ENCODE peak calls at places on chromosome 17, in seven cellular contexts. E is stomach, Q is MM.1S, M is Caco-2, Z is upper lobe of right lung, C is astrocyte, J is heart right ventricle. H is an unnamed sample. For H3K4me1, the result is how much of the 10 kb centered on the place peaks cover.

GRCh38 chr17:45129426-45129939 is 2.8 kb downstream of the PLCD3 start:
- DNase-seq in Q (no peak), M (peak), E (no peak), Z (no peak), C (no peak), J (no peak), H (no peak)

GRCh38 chr17:72416054-72416691 is 295.4 kb downstream of the SOX9 start:
- DNase-seq in E (no peak), Z (no peak), C (peak), Q (no peak), J (no peak), M (no peak), H (peak)

GRCh38 chr17:74288785-74289184 is 14.8 kb downstream of the DNAI2 start:
- DNase-seq in C (no peak), M (no peak), J (no peak), E (no peak), Q (no peak), Z (no peak), H (no peak)

GRCh38 chr17:31373150-31374082 is 18.1 kb upstream of the RAB11FIP4 start:
- DNase-seq in Q (peak), C (peak), Z (no peak), M (peak), J (no peak), E (no peak), H (peak)

GRCh38 chr17:82627405-82627804 is 20.8 kb downstream of the WDR45B start:
- DNase-seq in E (no peak), M (no peak), Q (no peak), J (no peak), C (no peak), Z (no peak), H (no peak)

GRCh38 chr17:4234406-4234805 is 29.4 kb downstream of the ANKFY1 start:
- DNase-seq in Z (no peak), J (no peak), M (no peak), E (no peak), C (peak), Q (no peak), H (no peak)

GRCh38 chr17:48514483-48514876 is 16.3 kb downstream of the HOXB1 start:
- DNase-seq in M (no peak), J (no peak), Z (no peak), Q (no peak), C (no peak), E (no peak), H (no peak)

GRCh38 chr17:9116311-9116820 is 95.1 kb downstream of the NTN1 start:
- DNase-seq in E (no peak), M (no peak), Z (peak), C (no peak), J (no peak), Q (no peak), H (no peak)

GRCh38 chr17:61393904-61394629 is 5.6 kb upstream of the TBX2 start:
- DNase-seq in Q (no peak), Z (no peak), E (no peak), M (peak), J (no peak), C (peak), H (peak)

GRCh38 chr17:31371511-31372097 is 19.9 kb upstream of the RAB11FIP4 start:
- DNase-seq in M (no peak), C (peak), Z (no peak), E (no peak), Q (peak), J (no peak), H (peak)

GRCh38 chr17:38691154-38691553 is 13.9 kb upstream of the MLLT6 start:
- DNase-seq in Q (no peak), Z (no peak), E (no peak), M (no peak), J (no peak), C (no peak), H (no peak)

GRCh38 chr17:73546770-73547345 is 97.4 kb downstream of the SDK2 start:
- DNase-seq in M (peak), Z (peak), E (peak), Q (peak), J (peak), C (no peak), H (peak)

GRCh38 chr17:57086069-57086930 is 1.3 kb downstream of the AKAP1 start:
- DNase-seq in M (peak), Q (peak), C (no peak), J (peak), Z (peak), E (peak), H (no peak)

GRCh38 chr17:41026668-41027471 is at the start of gene KRTAP1-5:
- DNase-seq in C (peak), Q (no peak), J (no peak), M (no peak), Z (no peak), E (no peak), H (peak)

GRCh38 chr17:48463531-48463930 is 33.5 kb upstream of the SKAP1 start:
- DNase-seq in Q (no peak), Z (no peak), E (no peak), C (no peak), M (no peak), J (no peak), H (no peak)

GRCh38 chr17:40432864-40433528 is 10.3 kb upstream of the IGFBP4 start:
- DNase-seq in E (peak), J (no peak), M (no peak), Q (no peak), C (peak), Z (peak), H (peak)

GRCh38 chr17:29237476-29238132 is 9.1 kb upstream of the CRYBA1 start:
- DNase-seq in Q (no peak), M (peak), C (peak), J (no peak), Z (no peak), E (no peak), H (no peak)

GRCh38 chr17:18161226-18162094 is 22.2 kb upstream of the ALKBH5 start:
- DNase-seq in E (no peak), Q (no peak), M (no peak), C (no peak), J (no peak), Z (no peak), H (no peak)

GRCh38 chr17:62801553-62801952 is 6.6 kb downstream of the MARCHF10 start:
- DNase-seq in E (no peak), M (no peak), Z (no peak), C (no peak), J (no peak), Q (no peak), H (no peak)

GRCh38 chr17:20010099-20010863 is 1.1 kb downstream of the SPECC1 start:
- DNase-seq in J (peak), Q (peak), C (peak), E (peak), M (peak), Z (no peak), H (peak)

GRCh38 chr17:17044846-17045561 is 2.7 kb downstream of the MPRIP start:
- DNase-seq in E (peak), M (no peak), Q (peak), Z (peak), C (peak), J (no peak), H (peak)

GRCh38 chr17:11996722-11997146 is 541 bp downstream of the ZNF18 start:
- DNase-seq in C (peak), M (no peak), Z (no peak), E (peak), J (no peak), Q (peak), H (peak)

GRCh38 chr17:64457156-64457555 is 8.2 kb downstream of the MILR1 start:
- DNase-seq in E (no peak), Z (no peak), J (no peak), M (no peak), C (peak), Q (no peak), H (peak)

GRCh38 chr17:14616508-14616907 is 315.6 kb downstream of the HS3ST3B1 start:
- DNase-seq in M (no peak), Q (no peak), J (no peak), C (no peak), Z (no peak), E (no peak), H (no peak)

GRCh38 chr17:2928294-2928890 is 132.2 kb downstream of the RAP1GAP2 start:
- DNase-seq in M (no peak), Z (no peak), J (no peak), Q (no peak), E (peak), C (no peak), H (no peak)

GRCh38 chr17:52136173-52136572 is 22.3 kb downstream of the CA10 start:
- DNase-seq in M (no peak), Z (no peak), J (no peak), Q (no peak), C (no peak), E (no peak), H (no peak)

GRCh38 chr17:75516619-75517276 is 420 bp downstream of the TSEN54 start:
- DNase-seq in Q (peak), M (peak), E (no peak), C (no peak), Z (peak), J (peak), H (peak)

DNA sequence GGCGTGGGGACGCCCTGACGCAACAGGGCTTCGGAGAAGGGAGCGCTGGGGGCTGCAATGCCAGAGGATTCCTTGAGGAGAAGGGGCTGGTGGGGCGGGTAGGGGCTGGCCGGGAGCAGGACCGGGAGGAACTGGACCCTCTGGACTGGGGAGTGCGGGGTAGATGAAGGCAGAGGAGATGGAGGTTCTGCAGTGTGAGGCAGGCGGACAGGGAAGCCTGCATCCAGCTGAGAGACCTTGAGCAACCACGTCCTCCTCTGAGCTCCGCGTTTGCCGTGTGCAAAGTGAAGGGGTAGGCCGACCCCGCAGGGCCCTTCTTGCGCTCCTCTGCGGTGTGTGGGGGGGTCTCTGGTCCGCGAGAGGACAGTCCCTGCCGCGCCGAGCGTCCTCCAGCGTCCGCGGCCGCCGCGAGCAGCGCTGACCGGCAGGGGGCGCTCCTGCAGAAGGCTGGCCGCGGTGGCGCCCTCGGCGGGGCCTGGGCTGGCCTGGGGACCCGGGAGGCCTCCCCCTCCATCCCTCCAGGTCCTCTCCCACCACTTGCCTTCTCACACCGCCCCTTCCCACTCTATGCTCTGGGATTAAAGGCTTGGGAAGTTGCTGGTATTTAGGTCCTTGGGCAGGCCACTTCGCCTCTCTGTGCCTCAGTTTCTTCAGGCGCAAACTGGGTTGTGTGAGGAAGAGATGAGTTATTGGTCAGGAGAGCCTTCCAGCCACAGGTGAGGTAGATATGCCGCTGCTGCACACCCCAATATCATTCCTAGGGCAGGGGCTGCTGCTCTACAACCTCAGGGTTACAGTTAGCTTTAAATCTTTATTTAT is 9.6 kb upstream of the WNT9B start:
- DNase-seq in M (no peak), C (no peak), J (no peak), E (no peak), Z (no peak), Q (no peak), H (peak)
- TF ChIP-seq CTCF in M (no peak), C (peak), J (peak), E (peak), Z (peak), Q (peak), H (peak)

DNA sequence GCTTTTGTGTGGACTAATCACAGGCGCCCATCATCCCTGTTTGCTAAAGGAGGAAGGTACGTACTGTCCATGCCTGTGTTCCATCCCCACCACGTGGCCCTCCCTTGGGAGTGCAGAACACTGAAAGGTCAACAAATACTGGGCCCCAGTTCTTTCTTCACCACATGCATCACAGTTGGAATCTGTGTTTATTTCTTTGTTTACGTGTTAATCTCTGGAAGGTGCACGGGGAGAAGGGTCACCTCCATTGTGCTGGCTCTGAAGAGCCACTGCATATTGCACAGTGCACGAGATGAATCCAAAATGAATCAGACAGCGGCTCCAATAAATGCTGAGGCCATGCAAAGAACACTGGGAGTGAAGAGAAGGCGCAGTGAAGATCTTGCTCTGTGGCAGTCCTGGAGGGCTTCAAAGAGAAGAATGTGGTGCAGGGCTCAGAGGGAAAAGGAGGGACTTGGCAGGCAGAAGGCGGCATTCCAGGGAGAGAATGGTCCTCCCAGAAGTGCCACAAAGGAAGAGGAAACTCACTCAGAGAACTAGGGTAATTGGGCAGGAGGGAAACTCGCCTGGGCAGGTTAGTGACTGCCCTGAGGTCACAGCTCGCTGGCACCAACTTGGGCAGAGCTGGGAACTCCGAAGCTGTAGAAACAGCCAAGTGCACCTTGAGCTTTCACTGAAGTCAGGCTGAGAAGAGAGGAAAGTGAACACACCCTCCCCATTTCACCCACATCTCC is 3.7 kb downstream of the RPH3AL start:
- DNase-seq in Z (peak), M (no peak), Q (no peak), J (no peak), E (peak), C (no peak), H (no peak)
- H3K4me1 ChIP-seq in Z (half or more), M (under half), Q (under half), J (half or more), E (half or more), C (under half), H (under half)

DNA sequence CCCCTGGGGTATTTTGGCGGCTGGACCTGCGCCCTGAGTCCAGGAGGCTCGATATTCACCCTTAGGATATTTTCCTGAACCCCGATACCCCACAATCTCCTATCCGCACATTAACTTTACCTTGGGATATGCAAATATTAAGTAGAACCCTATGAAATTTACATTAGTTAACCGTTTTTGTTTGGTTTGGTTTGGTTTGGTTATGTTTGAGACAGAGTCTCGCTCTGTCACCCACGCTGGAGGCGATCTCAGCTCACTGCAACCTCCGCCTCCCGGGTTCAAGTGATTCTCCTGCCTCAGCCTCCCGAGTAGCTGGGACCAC is 9.3 kb upstream of the NAGS start:
- DNase-seq in Q (no peak), Z (no peak), M (no peak), J (no peak), C (no peak), E (no peak), H (no peak)
- TF ChIP-seq CTCF in Q (no peak), Z (no peak), M (no peak), J (no peak), C (no peak), E (no peak), H (no peak)

DNA sequence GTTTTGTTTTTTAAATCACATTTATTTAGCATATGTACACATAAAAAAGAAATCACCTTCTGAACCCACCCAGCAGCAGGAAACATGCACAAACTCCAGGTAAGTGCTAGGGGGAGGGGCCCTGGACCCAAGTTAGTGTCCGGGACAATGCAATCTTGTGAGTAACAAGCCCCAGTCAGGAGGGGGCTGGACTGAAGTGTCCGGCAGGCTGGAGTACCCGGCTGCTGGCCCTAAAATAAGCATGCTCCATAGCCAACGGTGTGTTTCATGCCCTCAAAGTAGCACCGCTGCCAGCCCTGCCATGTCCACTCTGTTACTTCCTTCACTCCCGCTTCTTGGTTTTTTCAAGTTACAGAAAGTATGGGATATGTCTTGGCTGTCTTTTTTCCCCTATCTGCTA is 102.1 kb downstream of the SPAG9 start:
- DNase-seq in Q (no peak), C (no peak), J (no peak), M (no peak), E (no peak), Z (no peak), H (no peak)
- H3K4me1 ChIP-seq in Q (under half), C (under half), J (under half), M (under half), E (under half), Z (under half), H (under half)

GRCh38 chr17:7046127-7046724 is 2.3 kb upstream of the SLC16A11 start:
- DNase-seq in Q (no peak), C (no peak), Z (peak), J (no peak), E (peak), M (peak), H (no peak)
- TF ChIP-seq CTCF in Q (no peak), C (no peak), Z (no peak), J (no peak), E (no peak), M (no peak), H (no peak)

DNA sequence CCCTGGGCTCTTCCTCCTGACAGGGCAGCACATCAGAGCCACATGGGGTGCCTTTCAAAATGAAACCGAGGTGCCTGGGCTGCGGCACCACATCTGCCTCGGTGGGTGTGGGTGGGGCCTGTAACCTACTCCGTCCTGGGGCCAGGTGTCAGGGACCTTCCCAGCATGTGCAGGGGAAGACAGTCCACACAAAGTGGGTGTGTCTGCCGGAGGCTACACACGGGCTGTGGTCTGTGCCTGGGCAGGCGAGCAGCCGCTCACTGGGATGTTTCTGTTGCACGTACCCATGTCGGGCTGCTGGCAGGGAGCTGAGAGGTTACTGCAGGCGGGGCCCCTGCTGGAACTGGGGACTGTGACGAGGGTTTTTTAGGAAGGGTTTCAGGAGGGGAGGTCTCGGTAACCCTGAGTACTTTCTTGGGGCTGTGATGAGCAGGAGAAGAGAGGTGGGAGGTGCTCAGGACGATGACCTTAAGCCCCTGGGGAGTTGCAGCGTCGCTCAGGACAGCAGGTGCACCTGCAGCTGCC is 351.2 kb downstream of the SEC14L1 start:
- DNase-seq in C (no peak), Z (peak), M (no peak), J (no peak), Q (peak), E (no peak), H (no peak)
- H3K4me1 ChIP-seq in C (under half), Z (under half), M (under half), J (under half), Q (under half), E (under half), H (under half)

GRCh38 chr17:80219013-80219776 is 938 bp downstream of the SGSH start:
- DNase-seq in E (peak), Q (peak), J (peak), Z (peak), C (peak), M (no peak), H (peak)

GRCh38 chr17:80221401-80221800 is 1.2 kb downstream of the SLC26A11 start:
- DNase-seq in M (no peak), Z (no peak), Q (no peak), J (no peak), E (no peak), C (no peak), H (no peak)

GRCh38 chr17:80218391-80218790 is 1.7 kb downstream of the SGSH start:
- DNase-seq in M (no peak), E (no peak), Q (no peak), Z (no peak), J (no peak), C (no peak), H (no peak)

GRCh38 chr17:80220709-80221215 is 535 bp downstream of the SLC26A11 start:
- DNase-seq in E (no peak), C (no peak), Q (no peak), M (peak), J (no peak), Z (no peak), H (peak)

GRCh38 chr17:80219777-80220708 is at the start of the genes SGSH and SLC26A11:
- DNase-seq in M (peak), C (peak), Q (peak), E (peak), Z (peak), J (peak), H (peak)
- TF ChIP-seq CTCF in M (peak), C (no peak), Q (no peak), E (no peak), Z (no peak), J (no peak), H (no peak)

DNA sequence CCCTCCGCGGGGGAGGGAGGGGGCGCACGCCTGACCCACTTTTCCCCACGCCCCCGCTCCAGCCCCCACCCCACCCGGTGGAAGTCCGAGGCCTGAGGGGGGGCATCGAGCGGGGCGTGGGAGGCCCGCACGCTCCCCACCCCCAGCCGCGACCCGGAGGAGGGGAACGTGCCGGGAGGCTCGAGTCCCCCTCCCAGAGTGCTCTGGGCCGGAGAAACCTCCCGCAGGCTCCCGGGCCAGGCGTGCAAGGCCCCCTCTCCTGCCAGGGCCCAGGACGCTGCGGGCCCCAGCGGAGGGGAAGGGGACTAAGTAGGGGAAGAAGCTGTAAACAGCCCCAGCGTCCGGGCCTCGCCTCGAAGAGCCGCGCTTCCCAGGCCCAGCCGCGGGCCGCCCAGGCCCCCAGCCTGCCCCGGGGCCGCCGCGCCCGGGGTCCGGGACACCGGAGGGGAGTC is 349 bp downstream of the HELZ start:
- DNase-seq in M (no peak), E (no peak), Z (peak), C (no peak), Q (no peak), J (no peak), H (no peak)
- H3K4me1 ChIP-seq in M (under half), E (half or more), Z (half or more), C (under half), Q (under half), J (half or more), H (under half)